ENCODE peak calls at places on chromosomes 6 and 20, in nine cellular contexts. G is WTC11, Y is astrocyte of the cerebellum, F is adrenal gland, I is gastrocnemius medialis, D is Peyer's patch, Z is pancreas, T is AG04450, U is progenitor cell of endocrine pancreas. S is an unnamed sample.

GRCh38 chr6:41704028-41704427 is 31.4 kb downstream of the TFEB start:
- DNase-seq in I (no peak), Y (no peak), U (no peak), Z (no peak), D (no peak), G (no peak), T (no peak), F (no peak), S (no peak)

GRCh38 chr20:19456600-19457390 is 244.4 kb downstream of the SLC24A3 start:
- DNase-seq in Z (no peak), U (no peak), F (no peak), G (no peak), T (no peak), D (no peak), Y (no peak), I (peak), S (no peak)

GRCh38 chr6:138372711-138373463 is 4.8 kb upstream of the SMIM28 start:
- DNase-seq in D (no peak), T (no peak), Z (no peak), G (no peak), Y (no peak), U (no peak), F (no peak), I (no peak), S (no peak)

GRCh38 chr6:38604700-38605099 is 35.0 kb downstream of the BTBD9 start:
- DNase-seq in Y (no peak), F (no peak), Z (no peak), T (no peak), U (no peak), G (no peak), D (no peak), I (no peak), S (no peak)

GRCh38 chr6:39401376-39401775 is 78.9 kb upstream of the KCNK16 start:
- DNase-seq in I (no peak), F (no peak), D (no peak), Y (no peak), Z (no peak), U (no peak), G (no peak), T (no peak), S (no peak)

GRCh38 chr20:24935140-24935539 is 13.9 kb upstream of the CST7 start:
- DNase-seq in T (no peak), U (no peak), Z (no peak), I (no peak), G (no peak), F (no peak), Y (no peak), D (no peak), S (no peak)

GRCh38 chr6:30325150-30325872 is 1.4 kb upstream of the TRIM39 start:
- DNase-seq in I (no peak), D (peak), Z (no peak), Y (no peak), U (no peak), T (no peak), G (peak), F (no peak), S (no peak)

GRCh38 chr6:146423450-146423849 is 120.2 kb upstream of the RAB32 start:
- DNase-seq in U (no peak), I (no peak), Y (no peak), D (no peak), F (no peak), Z (no peak), G (no peak), T (no peak), S (no peak)

GRCh38 chr6:4351506-4351852 is 216.1 kb upstream of the ECI2 start:
- DNase-seq in G (no peak), F (no peak), I (no peak), D (no peak), Z (no peak), U (no peak), Y (no peak), T (no peak), S (no peak)

GRCh38 chr6:123036663-123037062 is 40.6 kb downstream of the CLVS2 start:
- DNase-seq in I (no peak), D (no peak), Z (no peak), U (no peak), G (no peak), F (no peak), T (no peak), Y (no peak), S (no peak)

GRCh38 chr6:150767585-150768164 is 97.8 kb upstream of the MTHFD1L start:
- DNase-seq in T (no peak), G (peak), Z (no peak), F (no peak), U (no peak), I (no peak), D (no peak), Y (peak), S (peak)

GRCh38 chr6:166582258-166582657 is 4.2 kb downstream of the RAMACL start:
- DNase-seq in F (no peak), Z (no peak), D (no peak), G (no peak), Y (no peak), I (no peak), U (no peak), T (no peak), S (no peak)

DNA sequence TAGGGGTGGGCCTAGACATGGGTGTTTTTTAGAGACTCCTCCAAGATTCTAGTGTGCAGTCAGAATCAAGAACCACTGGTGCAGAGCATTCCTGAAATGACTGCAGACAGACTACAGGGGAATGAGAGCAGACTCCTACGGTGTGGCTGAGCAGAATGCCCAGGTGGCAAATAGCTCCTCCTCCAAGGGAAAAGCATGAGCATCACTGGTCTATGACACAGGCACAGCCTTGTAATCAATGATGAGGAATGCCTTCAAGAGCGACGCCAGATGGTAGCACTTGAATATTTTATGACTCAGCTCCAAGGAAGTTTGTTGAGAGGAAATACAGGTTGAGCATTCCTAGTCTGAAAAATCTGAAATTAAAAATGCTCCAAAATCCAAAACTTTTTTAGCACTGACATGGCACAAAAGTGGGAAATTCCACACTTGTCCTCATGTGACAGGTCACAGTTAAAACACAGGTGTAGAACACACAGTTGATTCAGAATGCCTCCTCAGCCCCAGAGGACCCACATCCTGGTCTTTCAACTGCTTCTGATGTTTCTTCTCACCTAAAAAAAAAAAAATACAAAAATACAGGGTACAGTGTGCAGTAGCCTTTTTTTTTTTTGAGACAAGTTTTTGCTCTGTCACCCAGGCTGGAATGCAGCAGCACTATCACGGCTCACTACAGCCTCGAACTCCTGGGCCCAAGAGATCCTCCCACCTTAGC is 10.5 kb upstream of the FAM8A1 start:
- DNase-seq in Y (peak), Z (no peak), D (no peak), T (peak), G (no peak), U (no peak), I (no peak), F (no peak), S (no peak)
- TF ChIP-seq CTCF in Y (peak), Z (no peak), D (no peak), T (no peak), G (no peak), U (no peak), I (no peak), F (no peak), S (no peak)

DNA sequence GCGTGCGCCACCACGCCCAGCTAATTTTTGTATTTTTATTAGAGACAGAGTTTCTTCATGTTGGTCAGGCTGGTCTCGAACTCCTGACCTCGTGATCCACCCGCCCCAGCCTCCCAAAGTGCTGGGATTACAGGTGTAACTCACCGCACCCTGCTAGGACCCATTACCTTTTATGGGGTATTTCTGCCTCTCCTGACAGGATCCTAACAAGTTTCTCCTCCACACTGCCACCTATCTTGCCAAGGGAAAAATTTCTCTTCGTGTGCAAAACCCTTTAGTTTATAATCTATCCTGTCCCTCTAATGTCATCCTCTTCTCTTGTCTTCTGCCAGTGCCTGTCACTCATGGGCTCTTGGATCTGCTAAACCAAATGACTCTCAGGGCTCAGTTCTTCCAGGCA is 1.9 kb downstream of the STMND1 start:
- DNase-seq in D (no peak), U (no peak), Y (no peak), I (no peak), F (no peak), T (no peak), G (no peak), Z (no peak), S (no peak)
- TF ChIP-seq CTCF in D (no peak), U (no peak), Y (peak), I (no peak), F (no peak), T (peak), G (no peak), Z (no peak), S (no peak)

GRCh38 chr6:63635563-63636515 is at the start of gene PHF3:
- DNase-seq in Z (peak), D (peak), F (peak), U (peak), G (peak), I (peak), T (peak), Y (peak), S (peak)
- TF ChIP-seq CTCF in Z (no peak), D (no peak), F (no peak), U (peak), G (no peak), I (no peak), T (peak), Y (no peak), S (peak)

GRCh38 chr6:156776470-156776840 is 723 bp upstream of the ARID1B start:
- DNase-seq in U (no peak), T (no peak), Y (no peak), D (no peak), Z (no peak), F (no peak), I (no peak), G (no peak), S (no peak)
- TF ChIP-seq CTCF in U (no peak), T (no peak), Y (no peak), D (peak), Z (no peak), F (no peak), I (no peak), G (no peak), S (no peak)